ENCODE peak calls at places on chromosomes 11 and 22, in six cellular contexts. One of them, this sample, is unnamed.

GRCh38 chr22:27045103-27045940 is 387.9 kb downstream of the MIAT start:
- DNase-seq in A549: peak
- DNase-seq in left lung: no peak
- DNase-seq in iPS DF 6.9: no peak
- DNase-seq in fibroblast of lung: peak
- DNase-seq in brain microvascular endothelial cell: peak
- DNase-seq in this sample: peak

GRCh38 chr11:10293423-10294288 is at the start of gene SBF2:
- DNase-seq in left lung: peak
- DNase-seq in A549: peak
- DNase-seq in iPS DF 6.9: no peak
- DNase-seq in fibroblast of lung: peak
- DNase-seq in brain microvascular endothelial cell: peak
- DNase-seq in this sample: peak

GRCh38 chr11:67645521-67646457 is 4.7 kb downstream of the ACY3 start:
- DNase-seq in iPS DF 6.9: no peak
- DNase-seq in brain microvascular endothelial cell: no peak
- DNase-seq in A549: no peak
- DNase-seq in fibroblast of lung: no peak
- DNase-seq in left lung: peak
- DNase-seq in this sample: no peak

GRCh38 chr11:65491614-65492386 is 7.0 kb upstream of the MALAT1 start:
- DNase-seq in iPS DF 6.9: no peak
- DNase-seq in fibroblast of lung: peak
- DNase-seq in brain microvascular endothelial cell: peak
- DNase-seq in left lung: peak
- DNase-seq in A549: peak
- DNase-seq in this sample: peak

GRCh38 chr22:23522642-23523251 is 57.3 kb downstream of the IGLL1 start:
- DNase-seq in fibroblast of lung: peak
- DNase-seq in iPS DF 6.9: no peak
- DNase-seq in left lung: peak
- DNase-seq in A549: no peak
- DNase-seq in brain microvascular endothelial cell: no peak
- DNase-seq in this sample: peak

GRCh38 chr11:10004526-10005113 is 289.4 kb downstream of the SBF2 start:
- DNase-seq in fibroblast of lung: peak
- DNase-seq in brain microvascular endothelial cell: no peak
- DNase-seq in left lung: no peak
- DNase-seq in A549: no peak
- DNase-seq in iPS DF 6.9: no peak
- DNase-seq in this sample: no peak

GRCh38 chr11:2791139-2791520 is 91.3 kb upstream of the KCNQ1OT1 start:
- DNase-seq in brain microvascular endothelial cell: no peak
- DNase-seq in iPS DF 6.9: no peak
- DNase-seq in left lung: peak
- DNase-seq in A549: no peak
- DNase-seq in fibroblast of lung: no peak
- DNase-seq in this sample: no peak

GRCh38 chr22:46984751-46985506 is 222.5 kb downstream of the TBC1D22A start:
- DNase-seq in left lung: no peak
- DNase-seq in brain microvascular endothelial cell: peak
- DNase-seq in fibroblast of lung: peak
- DNase-seq in iPS DF 6.9: no peak
- DNase-seq in A549: no peak
- DNase-seq in this sample: peak

GRCh38 chr11:61071880-61072279 is 30.4 kb upstream of the CD5 start:
- DNase-seq in left lung: no peak
- DNase-seq in A549: no peak
- DNase-seq in fibroblast of lung: no peak
- DNase-seq in brain microvascular endothelial cell: no peak
- DNase-seq in iPS DF 6.9: no peak
- DNase-seq in this sample: no peak

GRCh38 chr11:61069427-61069826 is 32.9 kb upstream of the CD5 start:
- DNase-seq in A549: no peak
- DNase-seq in iPS DF 6.9: no peak
- DNase-seq in fibroblast of lung: no peak
- DNase-seq in left lung: no peak
- DNase-seq in brain microvascular endothelial cell: no peak
- DNase-seq in this sample: no peak

GRCh38 chr11:61071208-61071681 is 31.0 kb upstream of the CD5 start:
- DNase-seq in A549: no peak
- DNase-seq in fibroblast of lung: no peak
- DNase-seq in brain microvascular endothelial cell: no peak
- DNase-seq in iPS DF 6.9: no peak
- DNase-seq in left lung: no peak
- DNase-seq in this sample: no peak

GRCh38 chr11:61075891-61076290 is 26.4 kb upstream of the CD5 start:
- DNase-seq in fibroblast of lung: peak
- DNase-seq in brain microvascular endothelial cell: peak
- DNase-seq in left lung: no peak
- DNase-seq in A549: no peak
- DNase-seq in iPS DF 6.9: no peak
- DNase-seq in this sample: peak

GRCh38 chr11:61072316-61073109 is 29.8 kb upstream of the CD5 start:
- DNase-seq in left lung: no peak
- DNase-seq in fibroblast of lung: no peak
- DNase-seq in brain microvascular endothelial cell: no peak
- DNase-seq in A549: no peak
- DNase-seq in iPS DF 6.9: no peak
- DNase-seq in this sample: no peak
- H3K27ac ChIP-seq in left lung: no peak
- H3K27ac ChIP-seq in fibroblast of lung: no peak
- H3K27ac ChIP-seq in brain microvascular endothelial cell: no peak
- H3K27ac ChIP-seq in A549: no peak
- H3K27ac ChIP-seq in iPS DF 6.9: no peak
- H3K27ac ChIP-seq in this sample: no peak

DNA sequence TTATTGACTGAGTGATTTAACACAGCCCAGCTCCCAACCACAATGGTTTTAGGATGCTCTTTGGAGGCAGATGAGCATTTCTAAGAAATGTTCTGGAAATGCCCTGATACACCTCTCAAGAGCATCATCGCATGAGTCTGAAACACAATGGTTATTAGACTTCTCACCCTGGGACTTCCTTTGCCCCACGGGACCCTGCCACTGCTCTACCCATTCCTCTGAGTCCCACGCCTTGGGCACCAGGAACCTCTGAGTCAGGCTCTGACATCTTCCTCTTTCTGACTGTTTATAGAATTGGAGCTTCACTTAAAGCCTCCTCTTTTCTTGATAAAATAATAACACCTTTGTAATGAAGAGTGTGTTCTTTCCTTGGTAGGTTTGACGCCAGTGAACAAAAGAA is 85.6 kb upstream of the PARVA start:
- DNase-seq in iPS DF 6.9: no peak
- DNase-seq in brain microvascular endothelial cell: no peak
- DNase-seq in left lung: no peak
- DNase-seq in fibroblast of lung: no peak
- DNase-seq in A549: no peak
- DNase-seq in this sample: no peak
- H3K4me3 ChIP-seq in iPS DF 6.9: no peak
- H3K4me3 ChIP-seq in brain microvascular endothelial cell: no peak
- H3K4me3 ChIP-seq in left lung: no peak
- H3K4me3 ChIP-seq in fibroblast of lung: no peak
- H3K4me3 ChIP-seq in A549: no peak
- H3K4me3 ChIP-seq in this sample: no peak

GRCh38 chr11:75317446-75318122 is 33.9 kb downstream of the ARRB1 start:
- DNase-seq in iPS DF 6.9: no peak
- DNase-seq in brain microvascular endothelial cell: no peak
- DNase-seq in fibroblast of lung: no peak
- DNase-seq in left lung: no peak
- DNase-seq in A549: no peak
- DNase-seq in this sample: no peak

GRCh38 chr11:75314771-75315438 is 36.6 kb downstream of the ARRB1 start:
- DNase-seq in A549: no peak
- DNase-seq in left lung: no peak
- DNase-seq in iPS DF 6.9: no peak
- DNase-seq in brain microvascular endothelial cell: no peak
- DNase-seq in fibroblast of lung: no peak
- DNase-seq in this sample: no peak

GRCh38 chr11:75313457-75314272 is 37.8 kb downstream of the ARRB1 start:
- DNase-seq in iPS DF 6.9: no peak
- DNase-seq in A549: no peak
- DNase-seq in fibroblast of lung: peak
- DNase-seq in left lung: no peak
- DNase-seq in brain microvascular endothelial cell: peak
- DNase-seq in this sample: peak

GRCh38 chr11:75312346-75312745 is 39.1 kb downstream of the ARRB1 start:
- DNase-seq in left lung: no peak
- DNase-seq in iPS DF 6.9: no peak
- DNase-seq in brain microvascular endothelial cell: no peak
- DNase-seq in A549: no peak
- DNase-seq in fibroblast of lung: no peak
- DNase-seq in this sample: no peak

DNA sequence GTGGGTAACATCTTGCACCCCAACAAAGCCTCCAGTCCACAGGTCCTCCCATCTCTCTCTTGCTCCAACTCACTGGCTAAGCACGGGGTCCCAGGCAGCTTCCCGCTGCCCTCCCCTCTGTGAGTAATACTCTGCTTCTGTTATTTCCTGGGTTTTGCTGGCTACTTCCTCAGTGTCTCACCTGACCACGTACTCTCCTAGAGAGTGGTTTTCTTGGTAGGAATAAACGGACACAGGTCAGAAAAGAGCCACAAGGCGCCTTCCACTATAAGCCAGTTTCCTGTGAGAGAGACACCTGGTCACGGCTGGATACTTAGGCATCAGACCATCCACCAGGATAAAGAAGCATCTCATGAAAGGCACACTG is 36.0 kb downstream of the ARRB1 start:
- DNase-seq in brain microvascular endothelial cell: no peak
- DNase-seq in left lung: no peak
- DNase-seq in iPS DF 6.9: no peak
- DNase-seq in fibroblast of lung: no peak
- DNase-seq in A549: no peak
- DNase-seq in this sample: no peak
- H3K27ac ChIP-seq in brain microvascular endothelial cell: no peak
- H3K27ac ChIP-seq in left lung: peak
- H3K27ac ChIP-seq in iPS DF 6.9: no peak
- H3K27ac ChIP-seq in fibroblast of lung: no peak
- H3K27ac ChIP-seq in A549: no peak
- H3K27ac ChIP-seq in this sample: no peak

DNA sequence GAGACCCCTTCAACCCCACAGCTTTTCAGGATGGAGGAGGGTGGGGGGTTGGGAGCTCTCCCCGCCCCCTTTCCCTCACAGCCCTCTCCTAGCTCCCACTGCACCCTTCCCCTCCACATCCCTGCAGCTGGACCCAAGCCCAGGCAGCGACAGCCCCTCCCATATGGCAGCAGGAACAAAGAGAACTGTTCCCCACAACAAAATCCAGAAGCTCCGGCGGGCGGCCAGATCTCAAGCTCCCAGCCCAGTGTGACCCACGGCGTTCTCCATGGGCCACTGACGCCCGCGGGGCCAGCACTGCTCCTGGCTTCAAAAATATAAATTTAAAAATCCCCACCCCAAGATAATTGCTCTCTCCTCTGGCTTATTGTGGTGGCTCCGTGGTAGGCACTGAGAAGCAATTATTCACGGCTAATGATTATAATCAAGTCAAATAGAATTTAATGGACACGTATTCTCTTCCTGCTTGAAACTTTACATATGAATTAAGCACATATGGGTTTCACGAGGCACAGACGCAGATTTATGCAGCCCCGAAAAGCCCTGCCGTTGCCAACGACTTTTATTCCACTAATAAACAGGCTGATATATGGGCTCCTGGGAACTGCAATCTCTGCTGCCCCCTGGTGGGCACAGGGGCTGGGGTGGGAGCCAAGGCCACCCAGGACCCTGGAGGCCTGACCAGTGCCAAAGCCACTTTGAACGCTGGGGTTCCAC is 17.6 kb downstream of the MACROD1 start:
- DNase-seq in fibroblast of lung: peak
- DNase-seq in iPS DF 6.9: no peak
- DNase-seq in left lung: peak
- DNase-seq in brain microvascular endothelial cell: peak
- DNase-seq in A549: peak
- DNase-seq in this sample: peak
- H3K4me3 ChIP-seq in fibroblast of lung: no peak
- H3K4me3 ChIP-seq in iPS DF 6.9: no peak
- H3K4me3 ChIP-seq in left lung: no peak
- H3K4me3 ChIP-seq in brain microvascular endothelial cell: no peak
- H3K4me3 ChIP-seq in A549: no peak
- H3K4me3 ChIP-seq in this sample: no peak

GRCh38 chr22:39524753-39525657 is 4.6 kb downstream of the ATF4 start:
- DNase-seq in brain microvascular endothelial cell: no peak
- DNase-seq in left lung: no peak
- DNase-seq in A549: no peak
- DNase-seq in fibroblast of lung: no peak
- DNase-seq in iPS DF 6.9: no peak
- DNase-seq in this sample: no peak

GRCh38 chr22:39525658-39525975 is 5.3 kb downstream of the ATF4 start:
- DNase-seq in fibroblast of lung: no peak
- DNase-seq in brain microvascular endothelial cell: no peak
- DNase-seq in left lung: no peak
- DNase-seq in iPS DF 6.9: no peak
- DNase-seq in A549: no peak
- DNase-seq in this sample: no peak

GRCh38 chr22:39522567-39523300 is 2.4 kb downstream of the ATF4 start:
- DNase-seq in A549: peak
- DNase-seq in iPS DF 6.9: no peak
- DNase-seq in fibroblast of lung: peak
- DNase-seq in left lung: peak
- DNase-seq in brain microvascular endothelial cell: no peak
- DNase-seq in this sample: peak

GRCh38 chr22:39526736-39527171 is 5.8 kb downstream of the RPS19BP1 start:
- DNase-seq in brain microvascular endothelial cell: no peak
- DNase-seq in iPS DF 6.9: no peak
- DNase-seq in A549: no peak
- DNase-seq in fibroblast of lung: no peak
- DNase-seq in left lung: peak
- DNase-seq in this sample: no peak

GRCh38 chr22:39524089-39524752 is 3.9 kb downstream of the ATF4 start:
- DNase-seq in left lung: no peak
- DNase-seq in brain microvascular endothelial cell: no peak
- DNase-seq in A549: no peak
- DNase-seq in iPS DF 6.9: no peak
- DNase-seq in fibroblast of lung: no peak
- DNase-seq in this sample: no peak
- H3K27ac ChIP-seq in left lung: peak
- H3K27ac ChIP-seq in brain microvascular endothelial cell: no peak
- H3K27ac ChIP-seq in A549: peak
- H3K27ac ChIP-seq in iPS DF 6.9: no peak
- H3K27ac ChIP-seq in fibroblast of lung: no peak
- H3K27ac ChIP-seq in this sample: no peak